ENCODE peak calls at places on chromosomes 11 and 22, in nine cellular contexts. B, S, Q, K, O, I, U, L and X are unnamed samples.

GRCh38 chr11:44427432-44427831 is 117.5 kb upstream of the ALX4 start:
- DNase-seq in B (peak; percentile 2), O (no peak), K (peak; percentile 28), I (no peak), Q (no peak), U (no peak), L (no peak), S (no peak), X (no peak)

GRCh38 chr11:69682221-69682620 is 7.1 kb upstream of the LTO1 start:
- DNase-seq in L (no peak), S (peak; percentile 54), U (no peak), I (no peak), B (no peak), O (no peak), K (no peak), Q (no peak), X (no peak)

GRCh38 chr11:95926714-95927113 is 2.8 kb upstream of the MTMR2 start:
- DNase-seq in L (no peak), K (no peak), I (no peak), Q (no peak), B (no peak), U (no peak), S (no peak), O (no peak), X (no peak)

GRCh38 chr11:111878385-111878765 is 590 bp downstream of the FDXACB1 start:
- DNase-seq in Q (no peak), B (no peak), O (peak; percentile 8), L (no peak), K (no peak), S (no peak), U (no peak), I (no peak), X (no peak)

GRCh38 chr11:64372802-64373597 is 14.0 kb downstream of the RPS6KA4 start:
- DNase-seq in U (no peak), O (peak; percentile 80), K (no peak), S (no peak), I (no peak), Q (no peak), L (no peak), B (no peak), X (no peak)

GRCh38 chr22:29476116-29476515 is 3.9 kb upstream of the NEFH start:
- DNase-seq in L (no peak), U (no peak), B (no peak), I (no peak), S (no peak), O (no peak), K (no peak), Q (no peak), X (no peak)

GRCh38 chr11:60377737-60378136 is 595 bp upstream of the MS4A7 start:
- DNase-seq in S (peak; percentile 82), B (no peak), K (peak; percentile 39), O (no peak), U (no peak), Q (peak; percentile 82), I (no peak), L (no peak), X (no peak)

GRCh38 chr11:108278954-108279353 is 56.1 kb downstream of the ATM start:
- DNase-seq in I (no peak), Q (no peak), L (no peak), K (no peak), S (no peak), U (no peak), O (no peak), B (no peak), X (no peak)

GRCh38 chr11:66637557-66638176 is 836 bp upstream of the RBM4 start:
- DNase-seq in U (no peak), I (no peak), L (no peak), O (no peak), B (no peak), S (no peak), Q (no peak), K (no peak), X (no peak)

GRCh38 chr11:59368238-59369022 is 9.7 kb downstream of the OR5AN1 start:
- DNase-seq in O (no peak), K (no peak), U (no peak), L (no peak), S (no peak), I (no peak), B (no peak), Q (no peak), X (no peak)

GRCh38 chr11:111531687-111532364 is 8.7 kb upstream of the LAYN start:
- DNase-seq in K (peak; percentile 74), O (peak; percentile 80), L (no peak), B (peak; percentile 61), Q (no peak), S (no peak), I (peak; percentile 57), U (no peak), X (no peak)